ENCODE peak calls at places on chromosomes 16 and 17, in ten cellular contexts. R is omental fat pad, S is prostate gland, I is progenitor cell of endocrine pancreas, F is heart right ventricle, A is A549, M is lower leg skin, G is psoas muscle, Z is tibial artery, P is stomach. B is an unnamed sample.

GRCh38 chr16:57572978-57573733 is 30.7 kb downstream of the ADGRG5 start:
- DNase-seq in R (peak), S (no peak), I (no peak), F (no peak), A (no peak), M (no peak), G (no peak), Z (no peak), P (no peak), B (no peak)

GRCh38 chr16:57358527-57359095 is at the start of gene CCL22:
- DNase-seq in R (no peak), S (no peak), I (no peak), F (no peak), A (no peak), M (peak), G (no peak), Z (no peak), P (peak), B (no peak)

GRCh38 chr16:71540-72341 is 690 bp downstream of the RHBDF1 start:
- DNase-seq in R (peak), S (peak), I (no peak), F (peak), A (peak), M (peak), G (peak), Z (peak), P (peak), B (no peak)

GRCh38 chr16:55377840-55378239 is 53.8 kb downstream of the IRX6 start:
- DNase-seq in R (no peak), S (no peak), I (no peak), F (no peak), A (no peak), M (no peak), G (no peak), Z (no peak), P (no peak), B (no peak)

GRCh38 chr16:71658771-71659170 is 32.8 kb downstream of the MARVELD3 start:
- DNase-seq in R (no peak), S (no peak), I (no peak), F (no peak), A (no peak), M (no peak), G (no peak), Z (no peak), P (no peak), B (no peak)

GRCh38 chr16:68605746-68606145 is 39.4 kb upstream of the CDH3 start:
- DNase-seq in R (no peak), S (no peak), I (no peak), F (no peak), A (no peak), M (no peak), G (no peak), Z (no peak), P (no peak), B (no peak)

GRCh38 chr16:10265770-10266615 is 83.8 kb upstream of the GRIN2A start:
- DNase-seq in R (no peak), S (no peak), I (no peak), F (no peak), A (no peak), M (no peak), G (no peak), Z (no peak), P (no peak), B (no peak)

GRCh38 chr17:44314869-44315661 is 6.7 kb downstream of the RUNDC3A start:
- DNase-seq in R (no peak), S (no peak), I (no peak), F (no peak), A (peak), M (no peak), G (no peak), Z (no peak), P (peak), B (no peak)

GRCh38 chr17:80664217-80664780 is 119.7 kb downstream of the RPTOR start:
- DNase-seq in R (no peak), S (no peak), I (no peak), F (no peak), A (no peak), M (no peak), G (peak), Z (no peak), P (no peak), B (no peak)

GRCh38 chr16:51982715-51983680 is 563.9 kb downstream of the TOX3 start:
- DNase-seq in R (no peak), S (peak), I (peak), F (peak), A (peak), M (no peak), G (no peak), Z (no peak), P (peak), B (no peak)

GRCh38 chr16:62225675-62226074 is 189.4 kb upstream of the CDH8 start:
- DNase-seq in R (peak), S (no peak), I (peak), F (peak), A (peak), M (peak), G (peak), Z (peak), P (peak), B (no peak)

GRCh38 chr16:2841606-2842339 is 11.7 kb downstream of the ZG16B start:
- DNase-seq in R (no peak), S (no peak), I (no peak), F (no peak), A (no peak), M (no peak), G (peak), Z (peak), P (no peak), B (no peak)

GRCh38 chr16:85888405-85889331 is 10.3 kb upstream of the IRF8 start:
- DNase-seq in R (no peak), S (no peak), I (no peak), F (no peak), A (peak), M (peak), G (no peak), Z (no peak), P (no peak), B (no peak)

GRCh38 chr16:58022601-58023371 is 2.8 kb upstream of the MMP15 start:
- DNase-seq in R (no peak), S (peak), I (no peak), F (peak), A (no peak), M (no peak), G (peak), Z (peak), P (peak), B (no peak)

GRCh38 chr17:13002761-13003453 is 14.9 kb downstream of the ELAC2 start:
- DNase-seq in R (peak), S (peak), I (peak), F (peak), A (peak), M (peak), G (peak), Z (peak), P (peak), B (no peak)

GRCh38 chr17:74768069-74768762 is 7.9 kb downstream of the NAT9 start:
- DNase-seq in R (no peak), S (no peak), I (no peak), F (peak), A (no peak), M (peak), G (peak), Z (peak), P (peak), B (no peak)

GRCh38 chr16:14449790-14450463 is 180.1 kb downstream of the PARN start:
- DNase-seq in R (no peak), S (no peak), I (no peak), F (no peak), A (peak), M (no peak), G (no peak), Z (no peak), P (no peak), B (no peak)

GRCh38 chr16:27799866-27800265 is 249.9 kb downstream of the KATNIP start:
- DNase-seq in R (no peak), S (no peak), I (no peak), F (no peak), A (no peak), M (no peak), G (no peak), Z (no peak), P (no peak), B (no peak)

GRCh38 chr16:82331974-82332750 is 162.1 kb upstream of the MPHOSPH6 start:
- DNase-seq in R (no peak), S (no peak), I (no peak), F (no peak), A (no peak), M (no peak), G (no peak), Z (no peak), P (peak), B (no peak)

GRCh38 chr16:17424771-17425170 is 46.0 kb downstream of the XYLT1 start:
- DNase-seq in R (no peak), S (no peak), I (no peak), F (no peak), A (no peak), M (no peak), G (no peak), Z (no peak), P (no peak), B (no peak)

GRCh38 chr17:73492802-73493139 is 151.5 kb downstream of the SDK2 start:
- DNase-seq in R (no peak), S (no peak), I (no peak), F (no peak), A (no peak), M (no peak), G (no peak), Z (no peak), P (no peak), B (no peak)

GRCh38 chr16:12262454-12263180 is 286.1 kb downstream of the SNX29 start:
- DNase-seq in R (no peak), S (peak), I (no peak), F (no peak), A (no peak), M (no peak), G (no peak), Z (no peak), P (peak), B (no peak)

GRCh38 chr16:17072104-17072503 is 398.7 kb downstream of the XYLT1 start:
- DNase-seq in R (no peak), S (no peak), I (no peak), F (no peak), A (no peak), M (no peak), G (no peak), Z (no peak), P (no peak), B (no peak)

GRCh38 chr17:47895856-47896671 is at the start of gene SP2:
- DNase-seq in R (peak), S (peak), I (peak), F (peak), A (peak), M (peak), G (peak), Z (peak), P (peak), B (peak)
- TF ChIP-seq CTCF in R (no peak), S (no peak), I (peak), F (peak), A (no peak), M (peak), G (peak), Z (peak), P (no peak), B (no peak)

DNA sequence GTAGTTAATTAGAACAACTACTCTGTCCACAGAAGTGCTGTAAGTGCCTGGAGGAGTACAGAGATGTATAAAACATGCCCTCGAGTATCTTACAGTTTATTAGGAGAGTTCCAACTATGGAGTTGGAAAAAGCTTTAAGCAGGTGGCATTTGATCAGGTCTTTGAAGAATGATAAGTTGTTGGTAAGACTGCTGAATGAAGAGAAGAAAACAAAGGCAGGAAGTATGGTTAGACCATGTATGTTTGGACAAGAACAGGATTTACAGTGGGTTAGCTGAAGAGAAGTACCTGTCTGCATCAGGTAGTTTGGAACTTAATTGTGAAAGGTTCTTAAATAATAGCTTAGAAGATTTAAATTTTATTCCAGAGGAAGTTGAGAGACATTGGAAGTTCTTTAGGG is 29.4 kb downstream of the ATP6V0A1 start:
- DNase-seq in R (no peak), S (no peak), I (no peak), F (no peak), A (no peak), M (no peak), G (no peak), Z (no peak), P (no peak), B (no peak)
- TF ChIP-seq CTCF in R (no peak), S (no peak), I (no peak), F (no peak), A (no peak), M (no peak), G (no peak), Z (no peak), P (no peak), B (no peak)

GRCh38 chr16:84049403-84050060 is 6.9 kb upstream of the SLC38A8 start:
- DNase-seq in R (no peak), S (no peak), I (no peak), F (no peak), A (no peak), M (no peak), G (peak), Z (no peak), P (no peak), B (no peak)

GRCh38 chr16:84048871-84049270 is 6.3 kb upstream of the SLC38A8 start:
- DNase-seq in R (no peak), S (no peak), I (no peak), F (no peak), A (no peak), M (no peak), G (peak), Z (no peak), P (no peak), B (no peak)

GRCh38 chr16:84047206-84047605 is 4.6 kb upstream of the SLC38A8 start:
- DNase-seq in R (no peak), S (no peak), I (no peak), F (no peak), A (no peak), M (no peak), G (peak), Z (no peak), P (no peak), B (no peak)

GRCh38 chr16:84047626-84048025 is 5.0 kb upstream of the SLC38A8 start:
- DNase-seq in R (no peak), S (no peak), I (no peak), F (no peak), A (no peak), M (no peak), G (peak), Z (no peak), P (no peak), B (no peak)

DNA sequence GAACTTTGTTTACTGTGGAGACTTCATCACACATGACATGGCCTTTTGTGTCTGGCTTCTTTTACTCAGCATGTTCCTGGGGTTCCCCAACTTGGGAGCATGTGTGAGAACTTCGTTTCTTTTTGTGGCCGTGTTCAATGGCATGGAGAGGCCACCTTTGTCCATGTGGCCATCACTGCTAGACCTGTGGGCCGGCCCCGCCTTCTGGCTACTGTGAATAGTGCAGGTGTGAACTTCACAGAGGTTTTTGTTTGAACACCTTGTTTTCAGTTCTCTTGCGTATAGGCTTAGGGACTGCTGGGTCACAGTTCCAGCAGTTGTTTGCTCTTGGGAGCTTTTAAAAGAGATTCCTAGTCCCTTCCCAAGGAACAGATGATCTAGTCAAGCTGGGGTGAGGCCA is 5.7 kb upstream of the SLC38A8 start:
- DNase-seq in R (no peak), S (peak), I (peak), F (no peak), A (no peak), M (no peak), G (peak), Z (no peak), P (peak), B (no peak)
- TF ChIP-seq CTCF in R (no peak), S (no peak), I (peak), F (no peak), A (no peak), M (no peak), G (no peak), Z (no peak), P (no peak), B (no peak)

GRCh38 chr16:4517812-4518211 is 20.8 kb downstream of the CDIP1 start:
- DNase-seq in R (no peak), S (no peak), I (peak), F (no peak), A (peak), M (no peak), G (no peak), Z (no peak), P (no peak), B (no peak)
- TF ChIP-seq CTCF in R (no peak), S (no peak), I (peak), F (peak), A (peak), M (no peak), G (peak), Z (peak), P (no peak), B (no peak)

GRCh38 chr17:59699218-59699617 is 8.0 kb downstream of the PTRH2 start:
- DNase-seq in R (no peak), S (no peak), I (no peak), F (no peak), A (no peak), M (no peak), G (no peak), Z (no peak), P (no peak), B (no peak)
- TF ChIP-seq CTCF in R (no peak), S (no peak), I (no peak), F (no peak), A (no peak), M (no peak), G (no peak), Z (no peak), P (no peak), B (no peak)

GRCh38 chr17:56320443-56320842 is 167.2 kb downstream of the ANKFN1 start:
- DNase-seq in R (no peak), S (no peak), I (no peak), F (no peak), A (no peak), M (no peak), G (no peak), Z (no peak), P (no peak), B (no peak)

GRCh38 chr17:56322991-56323390 is 169.7 kb downstream of the ANKFN1 start:
- DNase-seq in R (no peak), S (no peak), I (no peak), F (no peak), A (no peak), M (no peak), G (no peak), Z (no peak), P (no peak), B (no peak)

GRCh38 chr17:56316604-56317003 is 163.3 kb downstream of the ANKFN1 start:
- DNase-seq in R (no peak), S (no peak), I (no peak), F (no peak), A (no peak), M (no peak), G (no peak), Z (no peak), P (no peak), B (no peak)

GRCh38 chr17:56317351-56318208 is 164.3 kb downstream of the ANKFN1 start:
- DNase-seq in R (no peak), S (no peak), I (no peak), F (no peak), A (no peak), M (no peak), G (no peak), Z (no peak), P (no peak), B (no peak)

DNA sequence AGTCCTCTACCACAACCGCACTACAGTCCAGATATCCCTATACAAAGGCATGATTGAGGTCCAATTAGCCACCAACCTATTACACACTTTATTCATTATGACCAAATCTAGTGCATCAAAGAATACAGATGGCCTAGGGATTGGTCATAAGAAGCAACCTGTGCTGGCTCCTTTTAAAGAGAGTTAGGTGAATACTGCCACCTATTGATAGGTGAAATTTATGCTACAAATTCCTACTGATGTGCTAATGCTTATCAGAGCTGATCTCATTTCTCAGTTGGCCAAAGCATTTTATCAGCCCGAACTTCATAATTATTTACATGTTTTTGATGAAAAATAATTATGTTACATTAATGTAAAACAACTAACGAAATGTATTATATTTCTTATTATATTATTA is 166.3 kb downstream of the ANKFN1 start:
- DNase-seq in R (no peak), S (peak), I (no peak), F (no peak), A (peak), M (no peak), G (no peak), Z (no peak), P (no peak), B (no peak)
- TF ChIP-seq CTCF in R (no peak), S (no peak), I (peak), F (peak), A (peak), M (no peak), G (peak), Z (peak), P (no peak), B (no peak)

DNA sequence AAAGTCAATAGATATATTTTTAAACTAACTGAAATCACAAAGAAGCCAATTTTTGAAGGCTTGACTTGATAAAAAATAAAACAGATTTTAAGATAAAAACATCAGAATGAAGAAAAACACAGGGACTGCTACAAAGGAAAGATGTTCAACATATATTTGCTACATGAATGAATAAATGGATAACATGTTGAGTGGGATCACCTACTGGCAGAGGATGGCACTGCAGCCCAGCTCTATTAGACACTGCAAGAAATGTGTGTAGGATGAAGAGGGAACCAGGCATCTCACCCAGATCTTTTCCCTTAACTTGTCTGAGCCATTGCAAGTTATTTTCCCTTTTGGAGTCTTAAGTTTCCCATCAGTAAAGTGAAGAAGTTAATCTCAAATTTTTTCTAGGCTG is 4.2 kb downstream of the AIPL1 start:
- DNase-seq in R (no peak), S (no peak), I (no peak), F (no peak), A (no peak), M (no peak), G (no peak), Z (no peak), P (no peak), B (no peak)
- TF ChIP-seq CTCF in R (no peak), S (no peak), I (peak), F (peak), A (no peak), M (no peak), G (peak), Z (no peak), P (no peak), B (no peak)

GRCh38 chr17:63950940-63951907 is 19.1 kb upstream of the CD79B start:
- DNase-seq in R (no peak), S (peak), I (peak), F (no peak), A (peak), M (no peak), G (no peak), Z (no peak), P (peak), B (no peak)
- TF ChIP-seq CTCF in R (no peak), S (no peak), I (peak), F (peak), A (peak), M (no peak), G (peak), Z (no peak), P (no peak), B (no peak)

B was measured in vagina.